ENCODE peak calls at places on chromosomes 3 and 15, in ten cellular contexts. One of them, this sample, is unnamed.

GRCh38 chr15:45495588-45495987 is 27.0 kb downstream of the SLC30A4 start:
- DNase-seq in dorsolateral prefrontal cortex: no peak
- DNase-seq in fibroblast of pulmonary artery: peak
- DNase-seq in left ventricle myocardium inferior: no peak
- DNase-seq in brain microvascular endothelial cell: no peak
- DNase-seq in colonic mucosa: no peak
- DNase-seq in RWPE1: no peak
- DNase-seq in GM06990: no peak
- DNase-seq in nephron progenitor cell: no peak
- DNase-seq in neural crest cell: no peak
- DNase-seq in this sample: no peak

GRCh38 chr15:56052389-56053045 is 59.1 kb upstream of the NEDD4 start:
- DNase-seq in dorsolateral prefrontal cortex: no peak
- DNase-seq in fibroblast of pulmonary artery: peak
- DNase-seq in left ventricle myocardium inferior: no peak
- DNase-seq in brain microvascular endothelial cell: no peak
- DNase-seq in colonic mucosa: no peak
- DNase-seq in RWPE1: peak
- DNase-seq in GM06990: peak
- DNase-seq in nephron progenitor cell: no peak
- DNase-seq in neural crest cell: no peak
- DNase-seq in this sample: no peak

GRCh38 chr3:146637871-146638270 is 32.7 kb upstream of the PLSCR5 start:
- DNase-seq in dorsolateral prefrontal cortex: no peak
- DNase-seq in fibroblast of pulmonary artery: no peak
- DNase-seq in left ventricle myocardium inferior: no peak
- DNase-seq in brain microvascular endothelial cell: no peak
- DNase-seq in colonic mucosa: no peak
- DNase-seq in RWPE1: no peak
- DNase-seq in GM06990: no peak
- DNase-seq in nephron progenitor cell: no peak
- DNase-seq in neural crest cell: no peak
- DNase-seq in this sample: no peak

GRCh38 chr3:167882057-167882667 is 146.6 kb downstream of the SERPINI1 start:
- DNase-seq in dorsolateral prefrontal cortex: no peak
- DNase-seq in fibroblast of pulmonary artery: peak
- DNase-seq in left ventricle myocardium inferior: no peak
- DNase-seq in brain microvascular endothelial cell: peak
- DNase-seq in colonic mucosa: no peak
- DNase-seq in RWPE1: peak
- DNase-seq in GM06990: peak
- DNase-seq in nephron progenitor cell: no peak
- DNase-seq in neural crest cell: no peak
- DNase-seq in this sample: no peak

GRCh38 chr3:115062412-115062956 is 84.6 kb downstream of the ZBTB20 start:
- DNase-seq in dorsolateral prefrontal cortex: no peak
- DNase-seq in fibroblast of pulmonary artery: peak
- DNase-seq in left ventricle myocardium inferior: no peak
- DNase-seq in brain microvascular endothelial cell: no peak
- DNase-seq in colonic mucosa: no peak
- DNase-seq in RWPE1: peak
- DNase-seq in GM06990: no peak
- DNase-seq in nephron progenitor cell: no peak
- DNase-seq in neural crest cell: no peak
- DNase-seq in this sample: no peak

GRCh38 chr3:10515884-10516495 is 10.6 kb upstream of the ATP2B2 start:
- DNase-seq in dorsolateral prefrontal cortex: peak
- DNase-seq in fibroblast of pulmonary artery: no peak
- DNase-seq in left ventricle myocardium inferior: no peak
- DNase-seq in brain microvascular endothelial cell: no peak
- DNase-seq in colonic mucosa: no peak
- DNase-seq in RWPE1: no peak
- DNase-seq in GM06990: no peak
- DNase-seq in nephron progenitor cell: no peak
- DNase-seq in neural crest cell: no peak
- DNase-seq in this sample: no peak

GRCh38 chr3:15399970-15400369 is 27.4 kb downstream of the METTL6 start:
- DNase-seq in dorsolateral prefrontal cortex: no peak
- DNase-seq in fibroblast of pulmonary artery: no peak
- DNase-seq in left ventricle myocardium inferior: no peak
- DNase-seq in brain microvascular endothelial cell: no peak
- DNase-seq in colonic mucosa: no peak
- DNase-seq in RWPE1: no peak
- DNase-seq in GM06990: no peak
- DNase-seq in nephron progenitor cell: no peak
- DNase-seq in neural crest cell: no peak
- DNase-seq in this sample: no peak

GRCh38 chr3:192802957-192803899 is 75.9 kb upstream of the FGF12 start:
- DNase-seq in dorsolateral prefrontal cortex: no peak
- DNase-seq in fibroblast of pulmonary artery: peak
- DNase-seq in left ventricle myocardium inferior: no peak
- DNase-seq in brain microvascular endothelial cell: peak
- DNase-seq in colonic mucosa: no peak
- DNase-seq in RWPE1: peak
- DNase-seq in GM06990: no peak
- DNase-seq in nephron progenitor cell: no peak
- DNase-seq in neural crest cell: no peak
- DNase-seq in this sample: no peak

GRCh38 chr3:161171639-161172552 is 49.2 kb upstream of the NMD3 start:
- DNase-seq in dorsolateral prefrontal cortex: no peak
- DNase-seq in fibroblast of pulmonary artery: peak
- DNase-seq in left ventricle myocardium inferior: no peak
- DNase-seq in brain microvascular endothelial cell: no peak
- DNase-seq in colonic mucosa: no peak
- DNase-seq in RWPE1: no peak
- DNase-seq in GM06990: no peak
- DNase-seq in nephron progenitor cell: no peak
- DNase-seq in neural crest cell: no peak
- DNase-seq in this sample: no peak

GRCh38 chr3:38834110-38834509 is 18.1 kb upstream of the SCN10A start:
- DNase-seq in dorsolateral prefrontal cortex: no peak
- DNase-seq in fibroblast of pulmonary artery: peak
- DNase-seq in left ventricle myocardium inferior: peak
- DNase-seq in brain microvascular endothelial cell: peak
- DNase-seq in colonic mucosa: peak
- DNase-seq in RWPE1: peak
- DNase-seq in GM06990: no peak
- DNase-seq in nephron progenitor cell: peak
- DNase-seq in neural crest cell: peak
- DNase-seq in this sample: no peak

GRCh38 chr3:138282836-138283235 is 46.8 kb downstream of the NME9 start:
- DNase-seq in dorsolateral prefrontal cortex: no peak
- DNase-seq in fibroblast of pulmonary artery: no peak
- DNase-seq in left ventricle myocardium inferior: no peak
- DNase-seq in brain microvascular endothelial cell: no peak
- DNase-seq in colonic mucosa: no peak
- DNase-seq in RWPE1: no peak
- DNase-seq in GM06990: no peak
- DNase-seq in nephron progenitor cell: no peak
- DNase-seq in neural crest cell: no peak
- DNase-seq in this sample: no peak

GRCh38 chr3:138284957-138285477 is 44.6 kb downstream of the NME9 start:
- DNase-seq in dorsolateral prefrontal cortex: no peak
- DNase-seq in fibroblast of pulmonary artery: no peak
- DNase-seq in left ventricle myocardium inferior: no peak
- DNase-seq in brain microvascular endothelial cell: no peak
- DNase-seq in colonic mucosa: no peak
- DNase-seq in RWPE1: no peak
- DNase-seq in GM06990: no peak
- DNase-seq in nephron progenitor cell: no peak
- DNase-seq in neural crest cell: no peak
- DNase-seq in this sample: no peak

GRCh38 chr3:138289260-138289659 is 40.4 kb downstream of the NME9 start:
- DNase-seq in dorsolateral prefrontal cortex: no peak
- DNase-seq in fibroblast of pulmonary artery: no peak
- DNase-seq in left ventricle myocardium inferior: no peak
- DNase-seq in brain microvascular endothelial cell: no peak
- DNase-seq in colonic mucosa: no peak
- DNase-seq in RWPE1: no peak
- DNase-seq in GM06990: no peak
- DNase-seq in nephron progenitor cell: no peak
- DNase-seq in neural crest cell: no peak
- DNase-seq in this sample: no peak

GRCh38 chr3:138281561-138281960 is 48.1 kb downstream of the NME9 start:
- DNase-seq in dorsolateral prefrontal cortex: no peak
- DNase-seq in fibroblast of pulmonary artery: no peak
- DNase-seq in left ventricle myocardium inferior: no peak
- DNase-seq in brain microvascular endothelial cell: no peak
- DNase-seq in colonic mucosa: no peak
- DNase-seq in RWPE1: no peak
- DNase-seq in GM06990: no peak
- DNase-seq in nephron progenitor cell: no peak
- DNase-seq in neural crest cell: no peak
- DNase-seq in this sample: no peak

GRCh38 chr3:138284079-138284478 is 45.6 kb downstream of the NME9 start:
- DNase-seq in dorsolateral prefrontal cortex: no peak
- DNase-seq in fibroblast of pulmonary artery: no peak
- DNase-seq in left ventricle myocardium inferior: no peak
- DNase-seq in brain microvascular endothelial cell: no peak
- DNase-seq in colonic mucosa: no peak
- DNase-seq in RWPE1: no peak
- DNase-seq in GM06990: no peak
- DNase-seq in nephron progenitor cell: no peak
- DNase-seq in neural crest cell: no peak
- DNase-seq in this sample: no peak
- TF ChIP-seq CTCF in dorsolateral prefrontal cortex: no peak
- TF ChIP-seq CTCF in fibroblast of pulmonary artery: no peak
- TF ChIP-seq CTCF in left ventricle myocardium inferior: no peak
- TF ChIP-seq CTCF in brain microvascular endothelial cell: no peak
- TF ChIP-seq CTCF in colonic mucosa: no peak
- TF ChIP-seq CTCF in RWPE1: no peak
- TF ChIP-seq CTCF in GM06990: no peak
- TF ChIP-seq CTCF in nephron progenitor cell: no peak
- TF ChIP-seq CTCF in neural crest cell: no peak
- TF ChIP-seq CTCF in this sample: no peak

DNA sequence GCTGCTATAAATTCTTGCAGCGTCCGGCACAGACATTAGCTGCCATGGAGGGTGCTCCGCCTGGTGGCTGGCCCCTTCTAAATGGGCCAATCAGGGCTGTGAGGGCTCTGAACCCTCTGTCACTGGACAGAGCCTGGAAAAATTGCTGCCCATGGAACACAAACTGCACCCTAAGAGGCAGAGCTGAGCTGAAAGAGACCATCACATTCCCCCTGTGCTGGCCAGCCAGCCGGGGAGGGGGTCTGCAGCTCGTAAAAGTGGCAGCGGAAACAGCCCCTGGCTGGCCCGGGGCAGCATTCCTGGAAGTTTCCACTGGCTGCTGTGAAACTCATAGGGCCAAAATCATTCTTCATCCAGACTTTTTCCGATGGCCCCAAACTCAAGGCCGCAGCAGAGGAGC is 21.0 kb upstream of the DUSP7 start:
- DNase-seq in dorsolateral prefrontal cortex: no peak
- DNase-seq in fibroblast of pulmonary artery: no peak
- DNase-seq in left ventricle myocardium inferior: no peak
- DNase-seq in brain microvascular endothelial cell: no peak
- DNase-seq in colonic mucosa: no peak
- DNase-seq in RWPE1: no peak
- DNase-seq in GM06990: no peak
- DNase-seq in nephron progenitor cell: no peak
- DNase-seq in neural crest cell: no peak
- DNase-seq in this sample: no peak
- TF ChIP-seq CTCF in dorsolateral prefrontal cortex: no peak
- TF ChIP-seq CTCF in fibroblast of pulmonary artery: no peak
- TF ChIP-seq CTCF in left ventricle myocardium inferior: peak
- TF ChIP-seq CTCF in brain microvascular endothelial cell: peak
- TF ChIP-seq CTCF in colonic mucosa: no peak
- TF ChIP-seq CTCF in RWPE1: no peak
- TF ChIP-seq CTCF in GM06990: no peak
- TF ChIP-seq CTCF in nephron progenitor cell: no peak
- TF ChIP-seq CTCF in neural crest cell: no peak
- TF ChIP-seq CTCF in this sample: no peak

GRCh38 chr15:59104912-59105732 is at the start of gene CCNB2:
- DNase-seq in dorsolateral prefrontal cortex: peak
- DNase-seq in fibroblast of pulmonary artery: peak
- DNase-seq in left ventricle myocardium inferior: peak
- DNase-seq in brain microvascular endothelial cell: peak
- DNase-seq in colonic mucosa: peak
- DNase-seq in RWPE1: peak
- DNase-seq in GM06990: peak
- DNase-seq in nephron progenitor cell: peak
- DNase-seq in neural crest cell: peak
- DNase-seq in this sample: peak
- TF ChIP-seq CTCF in dorsolateral prefrontal cortex: peak
- TF ChIP-seq CTCF in fibroblast of pulmonary artery: no peak
- TF ChIP-seq CTCF in left ventricle myocardium inferior: no peak
- TF ChIP-seq CTCF in brain microvascular endothelial cell: no peak
- TF ChIP-seq CTCF in colonic mucosa: no peak
- TF ChIP-seq CTCF in RWPE1: no peak
- TF ChIP-seq CTCF in GM06990: no peak
- TF ChIP-seq CTCF in nephron progenitor cell: no peak
- TF ChIP-seq CTCF in neural crest cell: no peak
- TF ChIP-seq CTCF in this sample: no peak

GRCh38 chr3:88947013-88947412 is 160.4 kb upstream of the EPHA3 start:
- DNase-seq in dorsolateral prefrontal cortex: no peak
- DNase-seq in fibroblast of pulmonary artery: no peak
- DNase-seq in left ventricle myocardium inferior: no peak
- DNase-seq in brain microvascular endothelial cell: no peak
- DNase-seq in colonic mucosa: no peak
- DNase-seq in RWPE1: no peak
- DNase-seq in GM06990: no peak
- DNase-seq in nephron progenitor cell: no peak
- DNase-seq in neural crest cell: no peak
- DNase-seq in this sample: no peak
- TF ChIP-seq CTCF in dorsolateral prefrontal cortex: no peak
- TF ChIP-seq CTCF in fibroblast of pulmonary artery: no peak
- TF ChIP-seq CTCF in left ventricle myocardium inferior: no peak
- TF ChIP-seq CTCF in brain microvascular endothelial cell: no peak
- TF ChIP-seq CTCF in colonic mucosa: no peak
- TF ChIP-seq CTCF in RWPE1: no peak
- TF ChIP-seq CTCF in GM06990: no peak
- TF ChIP-seq CTCF in nephron progenitor cell: no peak
- TF ChIP-seq CTCF in neural crest cell: no peak
- TF ChIP-seq CTCF in this sample: no peak